ENCODE peak calls at places on chromosomes 12 and 14, in four cellular contexts. B, Q, T and C are unnamed samples.

GRCh38 chr12:66189476-66189823 is 436 bp downstream of the IRAK3 start:
- DNase-seq in B (no peak), Q (no peak), T (no peak), C (no peak)

GRCh38 chr12:53966385-53967133 is 6.4 kb upstream of the HOXC11 start:
- DNase-seq in B (no peak), Q (no peak), T (no peak), C (no peak)

GRCh38 chr12:49093746-49094103 is 876 bp downstream of the DHH start:
- DNase-seq in B (no peak), Q (no peak), T (no peak), C (no peak)

GRCh38 chr14:61861320-61861865 is 99.2 kb downstream of the SNAPC1 start:
- DNase-seq in B (no peak), Q (no peak), T (no peak), C (no peak)

GRCh38 chr14:22471545-22472121 is 117.4 kb downstream of the DAD1 start:
- DNase-seq in B (peak), Q (no peak), T (no peak), C (peak)

GRCh38 chr12:49825971-49826421 is 2.2 kb downstream of the NCKAP5L start:
- DNase-seq in B (no peak), Q (no peak), T (no peak), C (no peak)

GRCh38 chr12:123140675-123141614 is 9.9 kb downstream of the PITPNM2 start:
- DNase-seq in B (no peak), Q (no peak), T (no peak), C (no peak)

GRCh38 chr14:74609721-74610120 is 2.3 kb downstream of the LTBP2 start:
- DNase-seq in B (no peak), Q (no peak), T (no peak), C (no peak)